ENCODE peak calls at places on chromosomes 2 and 18, in ten cellular contexts. N is C1 segment of cervical spinal cord; S is breast epithelium; F is skeletal muscle cell; X is AG09319; H is M059J; B is activated B cell treated with CpG ODN at 0.5 μM for 24 hours; R is activated T-helper 1 cell treated with anti-CD3 and anti-CD28 coated beads, Interleukin-12 subunit alpha, Interleukin-12 subunit beta, Interleukin-2, Interleukin-4 antibody, amounts not matched to agents 30 ng/mL and 10 ng/mL and 1 ng/mL, durations not matched to agents 14 hours and 24 hours and 36 hours; U is HT-29; D is EL. W is an unnamed sample.

GRCh38 chr2:195331124-195331523 is 325.9 kb upstream of the SLC39A10 start:
- DNase-seq in N (no peak), S (no peak), F (no peak), X (no peak), H (no peak), B (no peak), R (no peak), U (no peak), D (no peak), W (no peak)

GRCh38 chr2:163592954-163593622 is 142.7 kb downstream of the FIGN start:
- DNase-seq in N (no peak), S (no peak), F (no peak), X (no peak), H (no peak), B (no peak), R (no peak), U (no peak), D (no peak), W (no peak)

GRCh38 chr2:41717883-41718282 is 329.9 kb upstream of the PKDCC start:
- DNase-seq in N (no peak), S (peak), F (no peak), X (no peak), H (peak), B (no peak), R (no peak), U (no peak), D (no peak), W (no peak)

GRCh38 chr2:143968360-143968759 is 551.6 kb downstream of the ZEB2 start:
- DNase-seq in N (no peak), S (no peak), F (no peak), X (no peak), H (no peak), B (no peak), R (no peak), U (no peak), D (no peak), W (no peak)

GRCh38 chr2:6642011-6642410 is 223.7 kb downstream of the CMPK2 start:
- DNase-seq in N (no peak), S (no peak), F (no peak), X (no peak), H (no peak), B (no peak), R (no peak), U (no peak), D (no peak), W (no peak)

GRCh38 chr2:221434155-221434554 is 137.9 kb downstream of the EPHA4 start:
- DNase-seq in N (no peak), S (no peak), F (no peak), X (no peak), H (no peak), B (no peak), R (no peak), U (no peak), D (no peak), W (no peak)

GRCh38 chr2:233853883-233854240 is 473 bp downstream of the HJURP start:
- DNase-seq in N (no peak), S (no peak), F (no peak), X (no peak), H (no peak), B (no peak), R (no peak), U (no peak), D (no peak), W (no peak)

GRCh38 chr2:9002637-9003365 is 683 bp downstream of the MBOAT2 start:
- DNase-seq in N (peak), S (no peak), F (no peak), X (no peak), H (peak), B (peak), R (no peak), U (no peak), D (peak), W (no peak)

GRCh38 chr2:101026253-101026701 is 24.2 kb downstream of the RPL31 start:
- DNase-seq in N (no peak), S (no peak), F (no peak), X (no peak), H (no peak), B (no peak), R (no peak), U (no peak), D (no peak), W (peak)

GRCh38 chr2:217650716-217651360 is 352.0 kb downstream of the TNS1 start:
- DNase-seq in N (peak), S (no peak), F (no peak), X (peak), H (peak), B (no peak), R (peak), U (peak), D (peak), W (no peak)

GRCh38 chr18:58609536-58609993 is 19.3 kb downstream of the ALPK2 start:
- DNase-seq in N (no peak), S (no peak), F (no peak), X (no peak), H (no peak), B (no peak), R (no peak), U (no peak), D (no peak), W (no peak)